ENCODE peak calls at places on chromosome 12, in five cellular contexts. B is GM03348, G is mesothelial cell of epicardium, X is NCI-H1417, L is neural progenitor cell. E is an unnamed sample.

GRCh38 chr12:109542014-109542413 is 31.3 kb downstream of the MMAB start:
- DNase-seq in B (no peak), G (no peak), X (no peak), L (no peak), E (no peak)

GRCh38 chr12:108129017-108129812 is at the start of gene WSCD2:
- DNase-seq in B (peak; percentile 63), G (peak; percentile 55), X (peak; percentile 91), L (peak; percentile 96), E (peak; percentile 45)

GRCh38 chr12:51357374-51358047 is 11.0 kb upstream of the CELA1 start:
- DNase-seq in B (no peak), G (no peak), X (no peak), L (no peak), E (no peak)

GRCh38 chr12:26736563-26737486 is 96.2 kb downstream of the ITPR2 start:
- DNase-seq in B (no peak), G (no peak), X (no peak), L (no peak), E (no peak)

GRCh38 chr12:119229837-119230236 is 51.1 kb downstream of the HSPB8 start:
- DNase-seq in B (peak; percentile 47), G (peak; percentile 48), X (peak; percentile 41), L (peak; percentile 84), E (no peak)

GRCh38 chr12:39372929-39373328 is 70.0 kb downstream of the KIF21A start:
- DNase-seq in B (no peak), G (no peak), X (no peak), L (no peak), E (no peak)

GRCh38 chr12:56836317-56836716 is 73.2 kb downstream of the HSD17B6 start:
- DNase-seq in B (peak; percentile 28), G (peak; percentile 45), X (no peak), L (no peak), E (no peak)

GRCh38 chr12:91178801-91179200 is 3.8 kb downstream of the DCN start:
- DNase-seq in B (no peak), G (no peak), X (no peak), L (no peak), E (no peak)

GRCh38 chr12:4648099-4648498 is 752 bp downstream of the AKAP3 start:
- DNase-seq in B (peak; percentile 9), G (no peak), X (no peak), L (no peak), E (no peak)

GRCh38 chr12:69527506-69528272 is 57.5 kb downstream of the FRS2 start:
- DNase-seq in B (peak; percentile 42), G (no peak), X (no peak), L (no peak), E (no peak)

GRCh38 chr12:15772405-15773018 is 16.7 kb downstream of the EPS8 start:
- DNase-seq in B (no peak), G (no peak), X (no peak), L (peak; percentile 39), E (no peak)

GRCh38 chr12:25811656-25812126 is 146.8 kb upstream of the RASSF8 start:
- DNase-seq in B (peak; percentile 33), G (no peak), X (no peak), L (no peak), E (no peak)

GRCh38 chr12:122227341-122227740 is 1.5 kb upstream of the DIABLO start:
- DNase-seq in B (no peak), G (no peak), X (peak; percentile 71), L (no peak), E (no peak)

GRCh38 chr12:105740970-105741725 is 397.6 kb downstream of the NUAK1 start:
- DNase-seq in B (peak; percentile 55), G (no peak), X (no peak), L (no peak), E (no peak)

GRCh38 chr12:1630081-1630826 is 1.2 kb downstream of the WNT5B start:
- DNase-seq in B (peak; percentile 59), G (peak; percentile 63), X (peak; percentile 22), L (peak; percentile 69), E (peak; percentile 68)

GRCh38 chr12:14473707-14474287 is 93.9 kb downstream of the PLBD1 start:
- DNase-seq in B (no peak), G (no peak), X (no peak), L (peak; percentile 15), E (no peak)

GRCh38 chr12:67827820-67828383 is 161.3 kb upstream of the IFNG-AS1 start:
- DNase-seq in B (peak; percentile 88), G (no peak), X (no peak), L (no peak), E (no peak)

GRCh38 chr12:46554461-46554860 is 181.9 kb upstream of the SLC38A2 start:
- DNase-seq in B (no peak), G (no peak), X (no peak), L (no peak), E (no peak)

GRCh38 chr12:88982694-88983093 is 369.6 kb downstream of the DUSP6 start:
- DNase-seq in B (no peak), G (no peak), X (no peak), L (no peak), E (no peak)

GRCh38 chr12:132153501-132154340 is 9.5 kb downstream of the NOC4L start:
- DNase-seq in B (peak; percentile 89), G (peak; percentile 81), X (peak; percentile 83), L (peak; percentile 93), E (peak; percentile 65)

GRCh38 chr12:43362910-43363694 is 188.9 kb downstream of the ADAMTS20 start:
- DNase-seq in B (no peak), G (no peak), X (no peak), L (no peak), E (no peak)

GRCh38 chr12:124426594-124427550 is 132.0 kb downstream of the RFLNA start:
- DNase-seq in B (no peak), G (no peak), X (no peak), L (peak; percentile 37), E (no peak)

GRCh38 chr12:13851828-13852227 is 129.6 kb downstream of the GRIN2B start:
- DNase-seq in B (no peak), G (no peak), X (no peak), L (peak; percentile 94), E (peak; percentile 48)

GRCh38 chr12:30462249-30462648 is 233.4 kb downstream of the IPO8 start:
- DNase-seq in B (no peak), G (no peak), X (no peak), L (no peak), E (no peak)

GRCh38 chr12:13198240-13198639 is 1.7 kb downstream of the EMP1 start:
- DNase-seq in B (no peak), G (no peak), X (no peak), L (no peak), E (no peak)